ENCODE peak calls at places on chromosomes 7 and 10, in seven cellular contexts. S is astrocyte, W is neural progenitor cell, H is HCT116, R is PC-3, T is mesenchymal stem cell, Q is IMR-90. L is an unnamed sample.

GRCh38 chr10:78215645-78216044 is 182.0 kb downstream of the RPS24 start:
- DNase-seq in S (peak; percentile 51), W (no peak), H (no peak), R (no peak), T (peak; percentile 84), Q (peak; percentile 61), L (no peak)

GRCh38 chr10:59179027-59179426 is 2.6 kb downstream of the PHYHIPL start:
- DNase-seq in S (no peak), W (no peak), H (no peak), R (no peak), T (no peak), Q (no peak), L (no peak)

GRCh38 chr7:101635484-101635883 is 6.4 kb upstream of the MYL10 start:
- DNase-seq in S (no peak), W (no peak), H (no peak), R (no peak), T (no peak), Q (no peak), L (no peak)

GRCh38 chr7:44634187-44634838 is 27.9 kb downstream of the OGDH start:
- DNase-seq in S (peak; percentile 18), W (no peak), H (no peak), R (no peak), T (no peak), Q (peak; percentile 25), L (no peak)

GRCh38 chr7:112147752-112148435 is 58.3 kb downstream of the DOCK4 start:
- DNase-seq in S (no peak), W (no peak), H (no peak), R (no peak), T (no peak), Q (no peak), L (no peak)

GRCh38 chr7:140674356-140674800 is 1.6 kb downstream of the ADCK2 start:
- DNase-seq in S (no peak), W (no peak), H (no peak), R (peak; percentile 25), T (no peak), Q (no peak), L (peak; percentile 79)

GRCh38 chr10:59177031-59177861 is 803 bp downstream of the PHYHIPL start:
- DNase-seq in S (peak; percentile 88), W (peak; percentile 74), H (no peak), R (peak; percentile 85), T (peak; percentile 51), Q (peak; percentile 79), L (no peak)

GRCh38 chr7:82926477-82926876 is 236.2 kb downstream of the PCLO start:
- DNase-seq in S (no peak), W (peak; percentile 45), H (no peak), R (no peak), T (no peak), Q (no peak), L (no peak)

GRCh38 chr7:134421998-134422397 is 36.9 kb downstream of the AKR1B1 start:
- DNase-seq in S (no peak), W (no peak), H (no peak), R (peak; percentile 62), T (no peak), Q (no peak), L (no peak)

GRCh38 chr7:348962-349755 is 59.2 kb downstream of the FOXL3 start:
- DNase-seq in S (no peak), W (no peak), H (no peak), R (no peak), T (no peak), Q (no peak), L (no peak)

DNA sequence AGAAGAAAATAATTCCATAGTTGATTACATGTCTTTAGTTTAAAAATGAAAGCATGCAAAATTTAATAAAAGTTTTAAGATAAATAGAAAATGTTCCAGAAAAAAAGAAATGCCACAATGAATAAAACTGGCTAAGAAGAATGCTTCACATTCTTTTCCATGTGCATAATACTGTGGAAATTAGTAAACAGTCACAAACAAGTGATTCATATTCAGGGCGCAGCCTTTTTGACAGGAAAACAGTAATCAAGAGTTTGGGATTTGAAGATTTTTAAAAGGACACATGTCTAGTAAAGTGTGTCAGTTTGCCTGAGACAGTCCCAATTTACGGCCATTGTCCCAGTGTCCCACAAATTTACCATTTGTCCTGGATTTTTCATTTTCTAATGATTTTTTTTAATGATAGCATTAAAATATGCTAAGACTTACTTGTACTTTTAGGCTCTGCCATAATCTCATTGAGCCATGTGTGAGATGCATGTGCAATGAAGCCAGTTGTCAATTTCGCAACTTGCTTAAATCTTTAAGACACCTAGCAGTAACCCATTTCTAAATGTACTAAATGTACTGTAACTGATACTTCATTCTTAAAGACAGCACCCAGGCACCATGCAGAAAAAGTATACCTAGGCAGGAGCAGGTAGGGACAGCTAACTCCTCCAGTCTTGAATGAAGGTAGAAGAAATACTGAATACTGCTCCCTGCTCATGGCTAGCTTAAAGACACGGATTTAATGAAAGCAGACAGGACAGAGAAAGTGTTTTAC is 46.9 kb downstream of the ZNF438 start:
- DNase-seq in S (peak; percentile 34), W (no peak), H (no peak), R (peak; percentile 59), T (peak; percentile 59), Q (no peak), L (no peak)
- H3K9ac ChIP-seq in S (peak overlapping the region; percentile 52), W (no peak overlapping the region), H (no peak overlapping the region), R (peak overlapping the region; percentile 44), T (peak overlapping the region; percentile 66), Q (peak overlapping the region; percentile 12), L (no peak overlapping the region)

GRCh38 chr10:123417414-123417813 is 248.7 kb upstream of the GPR26 start:
- DNase-seq in S (no peak), W (no peak), H (no peak), R (no peak), T (no peak), Q (no peak), L (no peak)
- H3K4me1 ChIP-seq in S (no peaks in the 10 kb centered on the region), W (no peaks in the 10 kb centered on the region), H (no peaks in the 10 kb centered on the region), R (no peaks in the 10 kb centered on the region), T (no peaks in the 10 kb centered on the region), Q (no peaks in the 10 kb centered on the region), L (no peaks in the 10 kb centered on the region)

DNA sequence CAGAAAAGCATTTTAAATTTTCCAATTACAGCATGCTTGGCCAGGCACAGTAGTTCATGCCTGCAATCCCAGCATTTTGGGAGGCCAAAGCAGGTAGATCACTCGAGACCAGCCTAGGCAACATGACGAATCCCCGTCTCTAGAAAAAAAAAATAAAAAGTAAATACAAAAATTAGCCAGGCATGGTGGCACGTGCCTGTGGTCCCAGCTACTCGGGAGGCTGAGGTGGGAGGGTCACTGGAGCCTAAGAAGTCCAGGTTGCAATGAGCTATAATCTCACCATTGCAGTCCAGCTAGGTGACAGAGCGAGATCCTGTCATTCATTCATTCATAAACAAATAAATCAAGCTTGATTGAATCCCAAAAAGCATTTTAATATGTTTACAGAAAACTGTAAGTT is 234.9 kb downstream of the PARD3 start:
- DNase-seq in S (no peak), W (no peak), H (no peak), R (no peak), T (no peak), Q (no peak), L (no peak)
- H3K4me2 ChIP-seq in S (peak overlapping the region; percentile 42), W (no peak overlapping the region), H (peak overlapping the region; percentile 16), R (peak overlapping the region; percentile 38), T (no peak overlapping the region), Q (no peak overlapping the region), L (no peak overlapping the region)

DNA sequence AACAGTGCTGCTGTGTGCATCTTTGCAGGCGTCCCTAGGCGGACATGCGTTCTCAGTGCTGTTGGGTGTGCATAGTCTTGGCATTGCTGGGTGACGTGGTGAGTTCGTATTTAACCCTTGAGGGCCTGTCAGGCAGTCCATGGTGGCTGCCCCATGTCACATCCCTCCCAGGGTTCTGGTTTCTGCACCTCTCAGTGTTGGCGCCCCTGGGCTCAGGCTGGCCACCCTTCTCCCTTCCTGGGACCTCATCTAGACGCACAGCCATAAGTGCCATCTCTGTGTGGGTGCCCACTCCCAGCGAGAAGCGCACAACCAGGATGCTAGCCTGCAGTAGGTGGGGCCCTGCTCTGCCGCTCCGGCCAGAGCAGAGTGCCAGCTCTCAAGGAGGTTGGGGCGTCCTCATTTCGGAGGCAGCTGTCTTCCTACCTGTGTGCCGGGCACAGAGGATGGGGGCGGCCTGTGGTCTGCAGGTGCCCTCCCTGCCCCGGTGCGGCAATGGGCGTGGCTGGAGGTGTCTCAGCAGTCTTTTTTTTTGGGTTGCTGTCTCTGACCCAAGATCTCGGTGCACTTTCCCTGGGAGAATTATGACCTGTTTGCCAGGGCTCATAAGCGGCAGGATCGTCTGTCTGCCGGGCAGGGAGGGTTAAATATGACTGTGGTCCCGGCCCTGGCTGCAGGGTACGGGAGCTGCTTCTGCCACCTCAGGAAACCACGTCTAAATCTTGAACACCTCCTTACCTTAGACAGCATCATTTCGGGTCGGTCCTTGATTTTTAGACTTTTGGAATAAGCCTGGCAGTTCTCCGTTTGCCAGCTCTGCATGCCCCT is 6.5 kb downstream of the INPP5A start:
- DNase-seq in S (no peak), W (no peak), H (no peak), R (no peak), T (no peak), Q (no peak), L (no peak)
- H3K9ac ChIP-seq in S (no peak overlapping the region), W (no peak overlapping the region), H (no peak overlapping the region), R (no peak overlapping the region), T (no peak overlapping the region), Q (no peak overlapping the region), L (peak overlapping the region; percentile 10)

DNA sequence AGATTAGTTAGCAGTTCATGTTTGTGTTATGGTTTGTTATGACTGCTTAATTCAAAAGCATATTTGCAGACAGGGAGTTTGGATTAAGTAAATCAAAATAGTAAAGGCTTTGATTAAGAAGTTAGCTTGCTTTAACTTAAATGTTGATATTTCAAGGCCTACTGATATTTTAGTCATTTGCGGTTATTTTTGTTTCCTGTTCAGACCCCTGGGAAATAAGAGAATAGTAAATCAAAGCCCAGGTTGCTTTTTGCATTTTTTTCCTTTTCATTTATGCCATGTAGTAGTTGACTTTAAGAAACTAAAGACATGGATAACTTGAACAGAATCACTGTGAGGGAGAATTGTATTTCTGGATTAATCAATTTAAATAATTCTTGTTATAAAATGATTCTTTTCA is 77.3 kb downstream of the HDAC9 start:
- DNase-seq in S (no peak), W (no peak), H (no peak), R (no peak), T (no peak), Q (no peak), L (no peak)
- H3K4me1 ChIP-seq in S (no peaks in the 10 kb centered on the region), W (no peaks in the 10 kb centered on the region), H (peaks cover 4% of the 10 kb centered on the region), R (peaks cover 14% of the 10 kb centered on the region), T (peaks cover 4% of the 10 kb centered on the region), Q (no peaks in the 10 kb centered on the region), L (peaks cover 50% of the 10 kb centered on the region)

DNA sequence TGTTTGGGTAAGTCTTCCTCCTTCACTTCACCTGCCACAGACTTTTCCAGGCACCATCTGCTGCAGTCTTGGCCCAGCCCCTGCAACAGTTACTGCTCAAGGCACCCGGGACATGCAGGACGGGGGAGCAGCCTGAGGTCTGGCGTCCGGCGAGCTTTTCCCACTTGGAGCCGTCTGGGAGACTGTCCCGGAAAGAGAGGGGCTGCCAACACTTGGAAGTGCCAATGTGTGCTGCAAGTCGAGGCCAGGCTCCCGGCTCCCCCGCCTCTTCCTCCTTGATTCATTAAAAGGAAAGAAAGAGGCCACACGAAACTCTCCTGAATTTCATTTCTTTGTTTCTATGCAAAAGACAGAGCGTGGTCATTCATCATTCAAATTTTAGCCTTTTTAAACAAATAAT is 13.8 kb downstream of the HTRA1 start:
- DNase-seq in S (no peak), W (no peak), H (no peak), R (no peak), T (no peak), Q (no peak), L (no peak)
- H3K4me2 ChIP-seq in S (peak overlapping the region; percentile 69), W (peak overlapping the region; percentile 59), H (no peak overlapping the region), R (no peak overlapping the region), T (no peak overlapping the region), Q (peak overlapping the region; percentile 4), L (no peak overlapping the region)